ENCODE peak calls at places on chromosomes 16 and 17, in eight cellular contexts. S is foreskin fibroblast, E is transverse colon, B is H9, L is fibroblast of mammary gland, W is BE2C, M is adrenal gland, Y is uterus. K is an unnamed sample.

GRCh38 chr17:12637745-12638651 is 27.7 kb upstream of the MYOCD start:
- DNase-seq in S (no peak), Y (no peak), E (no peak), B (no peak), W (no peak), L (no peak), M (no peak), K (no peak)

GRCh38 chr17:43701318-43701743 is 39.6 kb upstream of the MEOX1 start:
- DNase-seq in S (peak), L (peak), B (no peak), Y (no peak), M (no peak), E (peak), W (no peak), K (no peak)

GRCh38 chr16:53780051-53780450 is 76.1 kb downstream of the FTO start:
- DNase-seq in L (no peak), B (no peak), M (no peak), S (no peak), W (no peak), E (peak), Y (no peak), K (no peak)

GRCh38 chr17:27458524-27458908 is 2.3 kb downstream of the KSR1 start:
- DNase-seq in Y (no peak), E (no peak), W (no peak), S (no peak), L (no peak), B (peak), M (no peak), K (no peak)

GRCh38 chr17:4658478-4659305 is 17.2 kb upstream of the ALOX15 start:
- DNase-seq in S (peak), M (no peak), E (no peak), W (peak), Y (no peak), B (no peak), L (peak), K (no peak)

GRCh38 chr16:31474173-31474714 is 2.3 kb downstream of the TGFB1I1 start:
- DNase-seq in Y (no peak), B (no peak), W (no peak), S (peak), M (peak), L (peak), E (no peak), K (no peak)

GRCh38 chr16:87326151-87326571 is 9.0 kb upstream of the C16orf95 start:
- DNase-seq in B (no peak), Y (no peak), L (peak), S (peak), M (no peak), W (peak), E (no peak), K (no peak)

GRCh38 chr17:78317817-78318400 is 42.0 kb downstream of the SOCS3 start:
- DNase-seq in L (no peak), W (no peak), M (no peak), E (no peak), S (no peak), Y (no peak), B (no peak), K (no peak)

GRCh38 chr17:69188064-69188463 is 40.6 kb downstream of the ABCA10 start:
- DNase-seq in E (no peak), M (no peak), B (no peak), Y (no peak), L (no peak), W (no peak), S (no peak), K (no peak)

GRCh38 chr17:12745481-12745880 is 43.8 kb upstream of the ARHGAP44 start:
- DNase-seq in Y (no peak), S (no peak), L (no peak), E (no peak), W (no peak), M (no peak), B (peak), K (no peak)

GRCh38 chr16:17271687-17272086 is 199.1 kb downstream of the XYLT1 start:
- DNase-seq in E (peak), Y (no peak), L (no peak), M (peak), W (peak), B (no peak), S (peak), K (no peak)

GRCh38 chr17:1002771-1003555 is 6.0 kb downstream of the TIMM22 start:
- DNase-seq in M (no peak), B (no peak), L (peak), S (peak), W (no peak), Y (no peak), E (no peak), K (no peak)

GRCh38 chr16:72850863-72851262 is 197.1 kb downstream of the ZFHX3 start:
- DNase-seq in B (no peak), Y (peak), S (peak), M (no peak), L (peak), W (no peak), E (no peak), K (no peak)

GRCh38 chr17:42485680-42486079 is 27.0 kb downstream of the ATP6V0A1 start:
- DNase-seq in B (no peak), W (no peak), S (peak), E (no peak), L (peak), M (no peak), Y (no peak), K (no peak)

GRCh38 chr17:77847211-77848085 is 111.1 kb upstream of the TNRC6C start:
- DNase-seq in S (no peak), W (no peak), M (no peak), Y (no peak), L (no peak), B (no peak), E (no peak), K (no peak)

GRCh38 chr17:42154514-42154883 is 290 bp downstream of the RAB5C start:
- DNase-seq in E (no peak), W (no peak), Y (no peak), M (no peak), L (no peak), S (no peak), B (no peak), K (no peak)

GRCh38 chr17:10327640-10328039 is 45.2 kb downstream of the MYH13 start:
- DNase-seq in Y (peak), E (peak), M (peak), B (peak), L (peak), W (peak), S (peak), K (peak)
- TF ChIP-seq CTCF in Y (peak), E (peak), M (peak), B (peak), L (peak), W (peak), S (peak), K (peak)

GRCh38 chr17:36185416-36185815 is 9.0 kb upstream of the TBC1D3B start:
- DNase-seq in B (no peak), M (no peak), E (no peak), S (no peak), L (no peak), Y (no peak), W (no peak), K (no peak)

GRCh38 chr17:36183811-36184765 is 7.7 kb upstream of the TBC1D3B start:
- DNase-seq in S (no peak), W (no peak), Y (no peak), E (no peak), B (no peak), L (no peak), M (no peak), K (no peak)

GRCh38 chr17:36183001-36183810 is 6.8 kb upstream of the TBC1D3B start:
- DNase-seq in L (peak), Y (peak), S (peak), B (peak), M (peak), E (peak), W (peak), K (peak)

DNA sequence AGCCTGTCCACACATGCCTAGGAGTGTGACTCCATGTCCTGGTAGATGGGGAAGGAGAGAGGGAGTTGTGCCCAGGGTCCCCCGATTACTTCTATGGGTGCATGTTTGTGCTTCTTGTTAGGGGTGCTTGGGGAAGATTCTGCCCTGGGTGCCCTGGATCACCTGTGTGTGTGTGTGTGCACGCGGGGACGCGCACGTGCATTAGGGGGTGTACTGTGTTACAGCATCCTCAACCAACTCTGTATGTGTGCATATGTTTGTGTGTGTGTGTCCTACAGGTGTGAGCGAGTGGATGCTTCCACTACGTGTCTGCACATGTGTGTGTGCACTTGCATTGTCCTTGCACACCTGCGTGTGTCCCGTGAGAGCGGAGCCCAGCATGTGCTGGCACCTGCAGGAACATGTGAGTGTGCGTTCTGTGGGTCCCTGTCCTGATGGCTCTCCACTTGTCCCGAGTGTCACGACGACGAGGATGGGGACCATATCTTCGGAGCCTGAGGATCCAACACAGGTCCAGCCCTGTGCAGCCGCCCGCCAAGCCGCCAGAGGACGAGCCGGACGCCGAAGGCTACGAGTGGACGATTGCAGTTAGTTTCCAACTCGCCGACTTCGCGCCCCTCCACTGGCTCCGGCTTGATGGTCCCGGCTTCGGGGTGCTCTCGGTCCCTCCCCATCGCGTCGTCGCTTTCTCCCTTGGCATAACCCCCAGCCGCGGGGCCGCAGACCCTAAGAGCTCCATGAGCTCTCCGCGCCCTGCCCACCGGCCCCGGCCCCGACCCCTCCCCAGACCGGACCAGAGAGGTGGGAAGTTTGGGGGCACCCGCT is 6.0 kb upstream of the TBC1D3B start:
- DNase-seq in S (peak), Y (no peak), E (no peak), W (peak), M (no peak), L (peak), B (peak), K (peak)
- TF ChIP-seq CTCF in S (no peak), Y (no peak), E (no peak), W (no peak), M (no peak), L (no peak), B (no peak), K (no peak)

DNA sequence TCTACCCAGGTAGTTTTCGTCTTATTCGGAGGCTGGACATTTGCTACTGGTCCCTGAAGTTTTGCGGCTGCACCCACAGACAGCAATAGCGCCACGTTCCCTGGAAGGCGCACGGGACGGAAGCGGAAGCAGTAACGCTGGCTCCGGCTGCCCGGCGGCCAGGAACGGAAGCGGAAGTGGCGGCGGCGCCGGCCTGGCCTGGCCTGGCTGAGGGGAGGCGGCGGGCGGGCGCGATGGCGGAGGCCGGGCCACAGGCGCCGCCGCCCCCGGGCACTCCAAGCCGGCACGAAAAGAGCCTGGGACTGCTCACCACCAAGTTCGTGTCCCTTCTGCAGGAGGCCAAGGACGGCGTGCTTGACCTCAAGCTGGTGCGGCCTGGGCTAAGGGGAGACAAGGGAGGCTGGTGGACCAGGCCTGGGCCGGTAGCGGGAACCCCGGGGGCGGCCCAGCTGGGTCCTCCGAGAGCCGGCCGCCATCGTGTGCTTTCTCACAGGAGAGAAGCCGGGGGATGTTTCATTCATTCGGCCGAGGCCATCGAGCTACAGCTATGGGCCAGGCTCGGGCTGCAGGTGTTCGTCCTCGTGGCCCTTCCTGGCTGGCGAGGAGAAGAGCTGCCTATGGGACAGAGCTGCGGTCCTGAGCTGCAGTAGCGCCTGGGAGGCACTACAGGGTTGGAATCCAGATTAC is at the start of gene E2F4:
- DNase-seq in L (peak), B (peak), S (peak), E (peak), W (peak), M (peak), Y (peak), K (peak)
- TF ChIP-seq CTCF in L (no peak), B (no peak), S (no peak), E (no peak), W (no peak), M (no peak), Y (no peak), K (no peak)

GRCh38 chr17:30476726-30477082 is 504 bp upstream of the GOSR1 start:
- DNase-seq in M (peak), L (peak), E (no peak), W (no peak), B (no peak), Y (no peak), S (peak), K (no peak)

GRCh38 chr17:30477083-30477757 is at the start of gene GOSR1:
- DNase-seq in W (peak), B (peak), M (peak), L (peak), Y (peak), E (peak), S (peak), K (peak)

GRCh38 chr17:30483159-30483558 is 6.0 kb downstream of the GOSR1 start:
- DNase-seq in B (no peak), S (no peak), W (no peak), M (no peak), E (no peak), Y (no peak), L (no peak), K (no peak)

GRCh38 chr17:30477758-30478115 is 529 bp downstream of the GOSR1 start:
- DNase-seq in L (peak), S (no peak), E (no peak), M (no peak), W (no peak), B (no peak), Y (no peak), K (no peak)

GRCh38 chr17:30482555-30482954 is 5.3 kb downstream of the GOSR1 start:
- DNase-seq in M (no peak), S (no peak), W (no peak), B (no peak), Y (no peak), E (no peak), L (no peak), K (no peak)
- TF ChIP-seq CTCF in M (no peak), S (no peak), W (no peak), B (no peak), Y (no peak), E (no peak), L (no peak), K (no peak)